ENCODE peak calls at places on chromosomes 11 and 22, in five cellular contexts. J is upper lobe of left lung, D is body of pancreas, Q is HCT116, U is HL-60. W is an unnamed sample.

GRCh38 chr11:118715245-118715807 is 35.9 kb upstream of the TREH start:
- DNase-seq in D (peak; percentile 21), Q (no peak), U (no peak), J (no peak), W (no peak)

GRCh38 chr22:27737521-27737920 is 64.0 kb downstream of the MN1 start:
- DNase-seq in U (no peak), J (no peak), Q (no peak), D (no peak), W (no peak)

GRCh38 chr11:67345949-67346819 is 7.2 kb downstream of the POLD4 start:
- DNase-seq in J (no peak), U (peak; percentile 25), Q (peak; percentile 54), D (peak; percentile 80), W (no peak)

GRCh38 chr11:69697489-69697843 is 6.4 kb downstream of the FGF19 start:
- DNase-seq in U (no peak), J (no peak), D (no peak), Q (no peak), W (no peak)

GRCh38 chr22:17890892-17891291 is 116.6 kb upstream of the BID start:
- DNase-seq in Q (no peak), D (no peak), J (no peak), U (no peak), W (no peak)

GRCh38 chr11:6695377-6695776 is 12.2 kb upstream of the MRPL17 start:
- DNase-seq in D (no peak), Q (no peak), J (no peak), U (no peak), W (no peak)

GRCh38 chr11:13007702-13008435 is 1.2 kb upstream of the RASSF10 start:
- DNase-seq in J (no peak), D (no peak), Q (no peak), U (no peak), W (no peak)

GRCh38 chr11:35367491-35367890 is 51.9 kb downstream of the SLC1A2 start:
- DNase-seq in J (no peak), Q (no peak), D (no peak), U (no peak), W (no peak)

GRCh38 chr11:59463176-59463575 is 6.4 kb downstream of the OR4D6 start:
- DNase-seq in Q (no peak), J (no peak), U (no peak), D (no peak), W (no peak)

GRCh38 chr11:126764221-126764620 is 236.3 kb downstream of the KIRREL3 start:
- DNase-seq in U (no peak), Q (no peak), J (no peak), D (no peak), W (no peak)

GRCh38 chr11:18699848-18700261 is 1.3 kb downstream of the TMEM86A start:
- DNase-seq in Q (no peak), D (peak; percentile 55), J (no peak), U (no peak), W (no peak)
- H3K27me3 ChIP-seq in Q (no peaks in the 10 kb centered on the region), D (no peaks in the 10 kb centered on the region), J (no peaks in the 10 kb centered on the region), U (peaks cover 14% of the 10 kb centered on the region), W (peaks cover 2% of the 10 kb centered on the region)

DNA sequence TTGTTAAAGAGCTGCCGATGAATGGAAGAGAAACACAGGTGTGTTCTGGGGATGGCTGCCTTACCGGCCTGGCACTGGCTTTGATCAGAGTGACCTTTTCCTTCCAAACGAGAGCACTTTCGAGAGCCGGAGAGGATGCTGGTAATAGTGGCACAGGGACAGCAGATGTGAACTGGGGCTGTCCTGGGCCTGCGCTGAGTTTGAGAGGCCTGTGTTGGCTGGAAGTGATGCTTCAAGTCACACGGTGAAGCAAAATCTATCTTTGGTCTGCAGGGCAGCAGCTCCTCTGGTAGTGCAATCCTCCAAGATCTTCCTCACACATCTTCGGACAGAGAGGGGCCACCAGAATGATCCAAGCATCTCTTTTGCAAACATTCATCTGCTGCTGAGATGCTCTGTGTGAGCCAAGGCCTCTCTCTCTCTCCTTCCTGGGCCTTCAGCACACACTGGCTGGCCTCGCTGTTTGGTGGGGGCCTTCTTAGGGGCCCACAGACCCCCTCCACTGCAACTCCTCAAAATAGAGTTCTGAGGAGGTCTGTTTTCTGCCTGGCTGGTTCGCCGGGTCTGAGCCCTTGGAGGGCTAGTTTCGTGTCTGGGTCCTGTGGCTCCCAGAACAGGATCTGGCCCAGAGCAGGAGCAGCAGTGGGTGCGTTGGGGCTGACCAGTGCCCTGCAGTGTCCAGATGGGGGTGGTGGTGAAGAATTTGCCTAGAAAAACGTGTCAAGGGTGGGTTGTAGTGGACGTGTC is 6.4 kb downstream of the MPPED1 start:
- DNase-seq in J (peak; percentile 17), D (no peak), U (no peak), Q (no peak), W (no peak)
- H3K27me3 ChIP-seq in J (peaks cover 6% of the 10 kb centered on the region), D (peaks cover 4% of the 10 kb centered on the region), U (peaks cover 18% of the 10 kb centered on the region), Q (peaks cover 40% of the 10 kb centered on the region), W (no peaks in the 10 kb centered on the region)

DNA sequence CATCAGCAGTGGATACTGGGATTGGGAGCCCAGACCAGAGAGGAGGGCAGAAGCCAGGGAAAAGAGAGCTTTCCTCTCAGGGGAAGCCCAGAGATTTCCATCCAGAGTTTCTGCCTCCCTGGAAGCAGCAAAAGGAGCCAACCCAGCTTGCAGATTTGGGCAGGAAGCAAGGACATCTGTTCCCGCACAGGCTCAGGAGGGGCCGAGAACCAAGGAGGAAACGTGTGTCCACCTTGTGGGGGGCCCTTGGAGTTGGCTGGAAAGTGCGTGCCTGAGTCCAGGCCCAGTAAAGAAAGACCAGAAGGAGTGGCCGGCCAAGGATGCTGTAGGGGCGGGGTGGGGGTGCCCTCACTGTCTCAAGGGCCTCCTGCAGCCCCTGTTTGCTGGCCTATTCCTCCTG is 6.0 kb upstream of the NPTXR start:
- DNase-seq in U (no peak), J (peak; percentile 17), D (no peak), Q (no peak), W (no peak)
- H3K27me3 ChIP-seq in U (peaks cover 30% of the 10 kb centered on the region), J (no peaks in the 10 kb centered on the region), D (no peaks in the 10 kb centered on the region), Q (no peaks in the 10 kb centered on the region), W (peaks cover 6% of the 10 kb centered on the region)

GRCh38 chr11:120648706-120649250 is 137.2 kb downstream of the GRIK4 start:
- DNase-seq in Q (no peak), J (no peak), D (no peak), U (no peak), W (no peak)
- H3K27me3 ChIP-seq in Q (peaks cover 26% of the 10 kb centered on the region), J (no peaks in the 10 kb centered on the region), D (no peaks in the 10 kb centered on the region), U (no peaks in the 10 kb centered on the region), W (peaks cover 42% of the 10 kb centered on the region)

GRCh38 chr11:11338304-11338703 is 14.7 kb downstream of the CSNK2A3 start:
- DNase-seq in U (no peak), Q (no peak), D (no peak), J (no peak), W (no peak)
- H3K27me3 ChIP-seq in U (no peaks in the 10 kb centered on the region), Q (no peaks in the 10 kb centered on the region), D (no peaks in the 10 kb centered on the region), J (no peaks in the 10 kb centered on the region), W (no peaks in the 10 kb centered on the region)

GRCh38 chr11:20253796-20254195 is 93.5 kb upstream of the DBX1 start:
- DNase-seq in U (no peak), Q (no peak), D (peak; percentile 3), J (no peak), W (no peak)

GRCh38 chr11:20258496-20258895 is 98.2 kb upstream of the DBX1 start:
- DNase-seq in J (no peak), D (no peak), Q (no peak), U (no peak), W (no peak)

GRCh38 chr11:20259506-20259905 is 99.2 kb upstream of the DBX1 start:
- DNase-seq in J (no peak), D (no peak), U (no peak), Q (no peak), W (no peak)

GRCh38 chr11:20260307-20260706 is 100.0 kb upstream of the DBX1 start:
- DNase-seq in U (no peak), D (no peak), J (no peak), Q (no peak), W (no peak)

DNA sequence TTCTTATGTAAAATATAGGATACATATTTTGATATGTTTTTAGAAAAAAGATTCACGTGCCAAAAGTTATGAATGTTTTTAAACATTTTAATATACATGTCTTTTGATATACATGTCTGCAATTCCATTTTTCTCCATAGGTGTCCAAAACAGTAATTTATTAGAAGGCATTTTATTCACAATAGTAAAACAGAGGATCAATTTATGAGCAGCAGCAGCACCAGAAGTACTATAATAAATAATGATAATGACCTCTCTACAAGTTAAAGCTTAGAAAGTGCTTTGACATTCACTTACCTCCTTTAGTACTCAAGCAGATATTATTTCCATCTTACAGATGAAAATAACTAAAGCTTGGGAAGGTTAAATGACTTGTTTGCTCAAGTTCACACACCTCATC is 96.7 kb upstream of the DBX1 start:
- DNase-seq in D (no peak), U (no peak), J (no peak), Q (no peak), W (no peak)
- H3K27me3 ChIP-seq in D (no peaks in the 10 kb centered on the region), U (peaks cover 2% of the 10 kb centered on the region), J (no peaks in the 10 kb centered on the region), Q (peaks cover 69% of the 10 kb centered on the region), W (no peaks in the 10 kb centered on the region)

GRCh38 chr11:1732421-1733008 is 17.9 kb downstream of the IFITM10 start:
- DNase-seq in U (no peak), D (no peak), Q (no peak), J (no peak), W (no peak)
- H3K27me3 ChIP-seq in U (peaks cover 26% of the 10 kb centered on the region), D (no peaks in the 10 kb centered on the region), Q (peaks cover 29% of the 10 kb centered on the region), J (peaks cover 5% of the 10 kb centered on the region), W (no peaks in the 10 kb centered on the region)

GRCh38 chr11:2754008-2754407 is 54.2 kb upstream of the KCNQ1OT1 start:
- DNase-seq in Q (no peak), D (no peak), J (no peak), U (no peak), W (no peak)
- H3K27me3 ChIP-seq in Q (no peaks in the 10 kb centered on the region), D (no peaks in the 10 kb centered on the region), J (no peaks in the 10 kb centered on the region), U (no peaks in the 10 kb centered on the region), W (peaks cover 7% of the 10 kb centered on the region)

DNA sequence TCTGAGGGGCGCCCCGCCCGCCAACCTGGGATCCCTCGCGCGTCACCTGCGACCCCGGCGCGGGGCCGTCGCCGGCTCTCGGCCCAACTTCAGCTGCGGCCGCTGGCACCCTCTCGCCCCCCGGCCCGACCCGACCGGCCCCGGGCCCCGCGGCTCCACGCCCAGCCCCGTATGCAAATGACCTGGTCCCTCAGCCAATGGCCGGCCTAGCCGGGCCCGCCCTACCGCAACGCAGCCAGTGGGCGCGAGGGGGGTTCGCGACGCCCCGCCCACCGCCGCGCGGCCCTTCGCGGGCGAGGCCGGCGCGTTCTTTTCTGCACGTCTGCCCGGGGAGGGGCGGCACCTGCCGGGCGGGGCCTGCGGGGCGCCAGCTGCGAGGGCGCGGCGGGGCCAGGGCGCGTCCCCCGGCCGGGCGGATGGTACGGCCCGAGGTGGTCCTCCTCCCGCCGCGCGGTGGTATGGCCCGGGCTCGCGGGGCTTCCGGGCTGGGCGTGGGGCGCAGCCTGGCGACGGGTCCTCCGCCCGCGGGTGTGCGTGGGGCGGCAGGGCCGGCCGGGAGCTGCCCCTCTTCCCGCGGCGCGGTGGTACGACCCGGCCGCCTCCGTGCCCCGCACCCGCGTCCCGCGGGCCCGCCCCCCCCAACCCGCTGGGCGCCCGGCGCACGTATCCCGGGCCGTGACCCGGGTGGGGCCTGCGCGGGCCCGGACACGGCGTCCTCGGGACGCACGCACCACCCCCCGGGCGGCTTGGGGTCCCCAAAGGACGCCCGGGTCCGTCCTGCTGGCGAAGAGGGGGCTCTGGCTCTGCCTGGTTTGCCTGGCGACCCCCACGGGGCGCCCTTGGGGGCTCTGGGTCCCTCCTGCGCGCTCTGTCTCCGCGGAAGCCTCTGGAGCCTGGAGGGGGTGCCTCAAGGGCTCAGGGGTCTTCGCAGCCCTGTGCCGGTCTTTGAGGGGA is 7.7 kb upstream of the PHRF1 start:
- DNase-seq in D (peak; percentile 95), U (peak; percentile 85), J (peak; percentile 99), Q (peak; percentile 76), W (no peak)
- H3K27me3 ChIP-seq in D (no peaks in the 10 kb centered on the region), U (peaks cover 8% of the 10 kb centered on the region), J (no peaks in the 10 kb centered on the region), Q (no peaks in the 10 kb centered on the region), W (no peaks in the 10 kb centered on the region)

W was measured in iPS DF 6.9.